ENCODE peak calls at places on chromosomes 11 and 22, in six cellular contexts. D is heart left ventricle; Y is activated CD8-positive, alpha-beta memory T cell treated with anti-CD3 and anti-CD28 coated beads for 48 hours; X is psoas muscle; T is uterus; R is HT-29. I is an unnamed sample.

GRCh38 chr11:5713695-5714094 is 22.6 kb upstream of the OR56B1 start:
- DNase-seq in D (no peak), Y (no peak), X (no peak), T (no peak), R (no peak), I (no peak)

GRCh38 chr22:33996824-33997223 is 76.5 kb upstream of the LARGE1 start:
- DNase-seq in D (no peak), Y (no peak), X (no peak), T (no peak), R (no peak), I (no peak)

GRCh38 chr11:120551191-120551590 is 39.6 kb downstream of the GRIK4 start:
- DNase-seq in D (no peak), Y (no peak), X (no peak), T (no peak), R (no peak), I (no peak)

GRCh38 chr11:92638678-92639077 is 330.8 kb upstream of the MTNR1B start:
- DNase-seq in D (no peak), Y (no peak), X (no peak), T (no peak), R (no peak), I (no peak)

GRCh38 chr22:43861529-43861928 is 784 bp downstream of the SULT4A1 start:
- DNase-seq in D (no peak), Y (no peak), X (peak), T (no peak), R (no peak), I (peak)

GRCh38 chr11:130144129-130144528 is 15.5 kb upstream of the ST14 start:
- DNase-seq in D (no peak), Y (no peak), X (no peak), T (no peak), R (peak), I (no peak)

GRCh38 chr22:28123989-28124766 is 205.1 kb upstream of the PITPNB start:
- DNase-seq in D (no peak), Y (no peak), X (no peak), T (no peak), R (no peak), I (no peak)

GRCh38 chr11:129208863-129209262 is 16.7 kb upstream of the ARHGAP32 start:
- DNase-seq in D (no peak), Y (no peak), X (no peak), T (no peak), R (no peak), I (no peak)

GRCh38 chr11:126676536-126676935 is 321.1 kb downstream of the ST3GAL4 start:
- DNase-seq in D (no peak), Y (no peak), X (no peak), T (no peak), R (no peak), I (no peak)

GRCh38 chr11:57240007-57240406 is 3.0 kb upstream of the APLNR start:
- DNase-seq in D (no peak), Y (no peak), X (no peak), T (no peak), R (no peak), I (no peak)

GRCh38 chr11:69588270-69588669 is 52.7 kb upstream of the CCND1 start:
- DNase-seq in D (no peak), Y (no peak), X (no peak), T (no peak), R (peak), I (no peak)

GRCh38 chr22:46708766-46709330 is 29.2 kb downstream of the CERK start:
- DNase-seq in D (no peak), Y (no peak), X (peak), T (no peak), R (no peak), I (no peak)

GRCh38 chr22:26890870-26891269 is 233.5 kb downstream of the MIAT start:
- DNase-seq in D (no peak), Y (no peak), X (no peak), T (no peak), R (no peak), I (no peak)

GRCh38 chr11:99015634-99016454 is 4.9 kb upstream of the CNTN5 start:
- DNase-seq in D (no peak), Y (no peak), X (no peak), T (no peak), R (peak), I (no peak)

GRCh38 chr11:85815186-85815911 is 4.4 kb upstream of the SYTL2 start:
- DNase-seq in D (no peak), Y (no peak), X (no peak), T (no peak), R (no peak), I (no peak)

GRCh38 chr22:19495562-19496323 is 16.0 kb downstream of the CDC45 start:
- DNase-seq in D (no peak), Y (no peak), X (no peak), T (no peak), R (peak), I (no peak)

I was measured in left ventricle myocardium superior.